ENCODE peak calls at places on chromosomes 6 and 20, in eight cellular contexts. W, C, T, E, Q, O, U and Y are unnamed samples.

GRCh38 chr20:46999821-47000465 is 105.3 kb downstream of the EYA2 start:
- DNase-seq in W (no peak), C (no peak), T (no peak), E (no peak), Q (no peak), O (no peak), U (no peak), Y (no peak)

GRCh38 chr6:147022041-147022440 is 182.2 kb upstream of the STXBP5 start:
- DNase-seq in W (no peak), C (no peak), T (no peak), E (no peak), Q (no peak), O (no peak), U (peak; percentile 15), Y (peak; percentile 22)

GRCh38 chr6:13522639-13523038 is 35.2 kb upstream of the GFOD1 start:
- DNase-seq in W (no peak), C (no peak), T (no peak), E (no peak), Q (no peak), O (no peak), U (no peak), Y (peak; percentile 54)

GRCh38 chr6:159719287-159719686 is 8.0 kb upstream of the WTAP start:
- DNase-seq in W (no peak), C (no peak), T (no peak), E (no peak), Q (no peak), O (no peak), U (no peak), Y (no peak)

GRCh38 chr20:37390891-37391525 is 45.1 kb downstream of the SRC start:
- DNase-seq in W (no peak), C (no peak), T (no peak), E (no peak), Q (no peak), O (no peak), U (no peak), Y (no peak)

GRCh38 chr20:38275815-38276550 is 15.4 kb upstream of the KIAA1755 start:
- DNase-seq in W (no peak), C (no peak), T (no peak), E (no peak), Q (no peak), O (no peak), U (no peak), Y (peak; percentile 34)

GRCh38 chr6:25448965-25449538 is 169.9 kb downstream of the CARMIL1 start:
- DNase-seq in W (no peak), C (no peak), T (no peak), E (no peak), Q (no peak), O (no peak), U (no peak), Y (no peak)

GRCh38 chr6:44738652-44739141 is 351.2 kb downstream of the CDC5L start:
- DNase-seq in W (no peak), C (no peak), T (no peak), E (no peak), Q (no peak), O (no peak), U (peak; percentile 49), Y (peak; percentile 66)

GRCh38 chr6:33728438-33728837 is 16.9 kb upstream of the UQCC2 start:
- DNase-seq in W (no peak), C (no peak), T (no peak), E (no peak), Q (no peak), O (no peak), U (no peak), Y (no peak)

GRCh38 chr6:125815050-125815910 is 24.5 kb downstream of the NCOA7 start:
- DNase-seq in W (no peak), C (no peak), T (no peak), E (no peak), Q (no peak), O (no peak), U (no peak), Y (no peak)

GRCh38 chr6:35096129-35096852 is 44.8 kb downstream of the TCP11 start:
- DNase-seq in W (no peak), C (no peak), T (no peak), E (no peak), Q (no peak), O (peak; percentile 52), U (no peak), Y (peak; percentile 75)

GRCh38 chr6:24766685-24767462 is 7.9 kb upstream of the GMNN start:
- DNase-seq in W (no peak), C (no peak), T (no peak), E (no peak), Q (no peak), O (no peak), U (no peak), Y (peak; percentile 70)

GRCh38 chr20:33016581-33017109 is 9.1 kb downstream of the BPIFB2 start:
- DNase-seq in W (no peak), C (no peak), T (no peak), E (no peak), Q (no peak), O (no peak), U (no peak), Y (no peak)

GRCh38 chr6:121826156-121826810 is 390.8 kb downstream of the GJA1 start:
- DNase-seq in W (no peak), C (no peak), T (no peak), E (no peak), Q (no peak), O (no peak), U (peak; percentile 72), Y (peak; percentile 52)

GRCh38 chr20:2455771-2456497 is 14.7 kb downstream of the SNRPB start:
- DNase-seq in W (no peak), C (no peak), T (no peak), E (no peak), Q (no peak), O (no peak), U (no peak), Y (no peak)

GRCh38 chr6:151240861-151241642 is 1.3 kb downstream of the AKAP12 start:
- DNase-seq in W (no peak), C (peak; percentile 55), T (no peak), E (peak; percentile 40), Q (peak; percentile 30), O (peak; percentile 35), U (peak; percentile 71), Y (peak; percentile 69)

GRCh38 chr6:75201901-75202672 is 3.8 kb downstream of the COL12A1 start:
- DNase-seq in W (no peak), C (no peak), T (no peak), E (no peak), Q (no peak), O (no peak), U (peak; percentile 44), Y (peak; percentile 45)

GRCh38 chr6:8549381-8549780 is 114.0 kb upstream of the SLC35B3 start:
- DNase-seq in W (no peak), C (no peak), T (no peak), E (no peak), Q (no peak), O (no peak), U (peak; percentile 87), Y (no peak)

GRCh38 chr6:20953019-20953418 is 418.8 kb downstream of the CDKAL1 start:
- DNase-seq in W (no peak), C (no peak), T (no peak), E (no peak), Q (no peak), O (no peak), U (peak; percentile 63), Y (no peak)

GRCh38 chr6:21381336-21381963 is 212.1 kb upstream of the SOX4 start:
- DNase-seq in W (no peak), C (no peak), T (no peak), E (no peak), Q (no peak), O (no peak), U (no peak), Y (peak; percentile 21)

GRCh38 chr6:72533601-72534000 is 88.3 kb upstream of the KCNQ5 start:
- DNase-seq in W (no peak), C (no peak), T (no peak), E (no peak), Q (no peak), O (no peak), U (peak; percentile 10), Y (no peak)

GRCh38 chr20:20491110-20491783 is 123.3 kb downstream of the INSM1 start:
- DNase-seq in W (no peak), C (no peak), T (no peak), E (no peak), Q (no peak), O (no peak), U (no peak), Y (peak; percentile 33)